ENCODE peak calls at places on chromosome 7, in seven cellular contexts. V is spleen, M is AG09309, B is mammary epithelial cell, U is breast epithelium, L is B cell, K is astrocyte. I is an unnamed sample.

GRCh38 chr7:1226155-1226901 is 6.3 kb upstream of the UNCX start:
- DNase-seq in L (no peak), V (no peak), M (no peak), U (no peak), B (no peak), K (no peak), I (no peak)

GRCh38 chr7:97555845-97556431 is 175.9 kb upstream of the TAC1 start:
- DNase-seq in V (no peak), K (no peak), B (no peak), U (no peak), M (no peak), L (no peak), I (no peak)

GRCh38 chr7:39271386-39271785 is 293.7 kb downstream of the POU6F2 start:
- DNase-seq in V (no peak), K (no peak), B (no peak), M (no peak), L (no peak), U (peak), I (no peak)

GRCh38 chr7:97179454-97180104 is 62.1 kb downstream of the SDHAF3 start:
- DNase-seq in M (peak), L (peak), B (peak), V (no peak), K (peak), U (no peak), I (peak)

GRCh38 chr7:38291117-38291647 is 17.7 kb upstream of the TARP start:
- DNase-seq in U (no peak), V (no peak), M (no peak), L (no peak), K (no peak), B (no peak), I (no peak)

GRCh38 chr7:64562246-64562620 is 638 bp downstream of the ZNF680 start:
- DNase-seq in V (no peak), U (no peak), L (no peak), B (no peak), M (no peak), K (peak), I (no peak)

GRCh38 chr7:139645572-139646523 is 122.4 kb downstream of the CLEC2L start:
- DNase-seq in M (peak), U (peak), L (peak), V (peak), K (peak), B (peak), I (peak)

GRCh38 chr7:86768967-86769760 is 125.5 kb downstream of the GRM3 start:
- DNase-seq in L (no peak), B (no peak), K (no peak), U (no peak), M (no peak), V (no peak), I (no peak)

GRCh38 chr7:103573479-103574058 is 127.6 kb upstream of the SLC26A5 start:
- DNase-seq in U (no peak), L (no peak), K (peak), M (peak), V (no peak), B (peak), I (no peak)

GRCh38 chr7:3832199-3832598 is 531.1 kb downstream of the SDK1 start:
- DNase-seq in U (no peak), V (no peak), B (no peak), L (no peak), M (no peak), K (no peak), I (no peak)

GRCh38 chr7:128892521-128893250 is 17.8 kb downstream of the KCP start:
- DNase-seq in K (no peak), L (no peak), M (no peak), V (peak), U (no peak), B (no peak), I (no peak)

GRCh38 chr7:32519763-32520162 is 24.5 kb downstream of the AVL9 start:
- DNase-seq in L (no peak), M (no peak), K (no peak), U (no peak), V (no peak), B (no peak), I (no peak)

GRCh38 chr7:82778021-82778420 is 334.4 kb upstream of the CACNA2D1 start:
- DNase-seq in V (no peak), L (no peak), K (peak), U (no peak), M (no peak), B (peak), I (no peak)

GRCh38 chr7:151459726-151460473 is 20.0 kb upstream of the CRYGN start:
- DNase-seq in L (no peak), B (peak), U (peak), M (peak), K (peak), V (no peak), I (no peak)

GRCh38 chr7:113392421-113392820 is 274.1 kb upstream of the SMIM30 start:
- DNase-seq in U (no peak), B (no peak), K (no peak), V (no peak), M (no peak), L (no peak), I (no peak)

GRCh38 chr7:134457166-134457565 is 1.7 kb downstream of the AKR1B1 start:
- DNase-seq in B (no peak), V (no peak), M (no peak), U (no peak), K (no peak), L (no peak), I (no peak)

GRCh38 chr7:151725844-151726770 is 150.8 kb downstream of the PRKAG2 start:
- DNase-seq in M (no peak), K (no peak), V (no peak), U (no peak), B (no peak), L (no peak), I (no peak)

GRCh38 chr7:30710669-30711068 is 28.4 kb upstream of the CRHR2 start:
- DNase-seq in M (no peak), L (no peak), B (no peak), K (no peak), V (no peak), U (no peak), I (no peak)

GRCh38 chr7:44713680-44714335 is 34.8 kb upstream of the ZMIZ2 start:
- DNase-seq in U (no peak), V (no peak), B (no peak), K (no peak), M (no peak), L (no peak), I (no peak)

GRCh38 chr7:29442146-29442545 is 121.5 kb upstream of the PRR15 start:
- DNase-seq in B (peak), K (peak), V (no peak), U (no peak), L (no peak), M (no peak), I (no peak)

GRCh38 chr7:141945356-141945755 is 1.4 kb downstream of the CLEC5A start:
- DNase-seq in K (no peak), B (peak), L (no peak), U (no peak), V (no peak), M (no peak), I (no peak)

GRCh38 chr7:50595538-50596102 is 30.4 kb upstream of the DDC start:
- DNase-seq in L (no peak), B (peak), K (peak), V (no peak), U (no peak), M (peak), I (no peak)

GRCh38 chr7:106824458-106824857 is 40.6 kb upstream of the PIK3CG start:
- DNase-seq in K (peak), U (no peak), L (no peak), M (no peak), B (peak), V (no peak), I (no peak)

GRCh38 chr7:91310829-91311460 is 46.7 kb downstream of the FZD1 start:
- DNase-seq in K (peak), M (peak), L (no peak), B (peak), U (no peak), V (no peak), I (no peak)

GRCh38 chr7:155193716-155194115 is 104.0 kb upstream of the INSIG1 start:
- DNase-seq in B (no peak), M (no peak), L (no peak), U (no peak), V (no peak), K (no peak), I (no peak)

GRCh38 chr7:151384776-151385625 is 24.8 kb downstream of the WDR86 start:
- DNase-seq in M (no peak), V (peak), L (no peak), B (no peak), U (no peak), K (no peak), I (no peak)

GRCh38 chr7:116218051-116218645 is 7.8 kb downstream of the TES start:
- DNase-seq in V (no peak), U (no peak), K (peak), L (no peak), M (peak), B (peak), I (no peak)

GRCh38 chr7:11858026-11858425 is 26.0 kb upstream of the THSD7A start:
- DNase-seq in L (no peak), B (no peak), V (no peak), U (no peak), M (no peak), K (no peak), I (no peak)

GRCh38 chr7:26179422-26179821 is 21.1 kb downstream of the HNRNPA2B1 start:
- DNase-seq in B (no peak), U (no peak), K (no peak), V (no peak), L (no peak), M (no peak), I (no peak)

GRCh38 chr7:30880090-30880704 is 31.5 kb upstream of the AQP1 start:
- DNase-seq in B (no peak), L (no peak), V (no peak), M (no peak), U (peak), K (no peak), I (no peak)

GRCh38 chr7:19392246-19392645 is 247.0 kb upstream of the FERD3L start:
- DNase-seq in V (no peak), B (peak), K (peak), M (peak), U (no peak), L (no peak), I (no peak)

GRCh38 chr7:26388256-26388655 is 96.6 kb downstream of the SNX10 start:
- DNase-seq in V (no peak), M (no peak), L (peak), B (no peak), K (no peak), U (no peak), I (no peak)

GRCh38 chr7:68265258-68265657 is 1268.6 kb downstream of the TYW1 start:
- DNase-seq in V (no peak), K (no peak), M (no peak), U (no peak), L (no peak), B (no peak), I (no peak)

GRCh38 chr7:18799899-18800298 is 304.4 kb downstream of the HDAC9 start:
- DNase-seq in L (no peak), M (no peak), B (no peak), K (no peak), V (no peak), U (no peak), I (no peak)

GRCh38 chr7:33243319-33243881 is 114.0 kb downstream of the BBS9 start:
- DNase-seq in L (no peak), K (peak), B (peak), V (no peak), M (peak), U (no peak), I (no peak)

GRCh38 chr7:28661826-28662225 is 249.5 kb downstream of the CREB5 start:
- DNase-seq in V (no peak), L (no peak), U (no peak), B (no peak), M (no peak), K (no peak), I (no peak)

GRCh38 chr7:38704041-38704547 is 72.9 kb upstream of the AMPH start:
- DNase-seq in V (no peak), B (no peak), L (no peak), M (no peak), U (no peak), K (no peak), I (no peak)

GRCh38 chr7:149872419-149873073 is 1.2 kb upstream of the ATP6V0E2 start:
- DNase-seq in V (no peak), U (peak), L (no peak), M (peak), B (peak), K (peak), I (no peak)

GRCh38 chr7:24945899-24946298 is 34.1 kb downstream of the OSBPL3 start:
- DNase-seq in L (no peak), U (no peak), B (no peak), M (no peak), V (no peak), K (no peak), I (no peak)
- TF ChIP-seq CTCF in L (no peak), U (no peak), B (peak), M (no peak), V (no peak), K (no peak), I (no peak)

DNA sequence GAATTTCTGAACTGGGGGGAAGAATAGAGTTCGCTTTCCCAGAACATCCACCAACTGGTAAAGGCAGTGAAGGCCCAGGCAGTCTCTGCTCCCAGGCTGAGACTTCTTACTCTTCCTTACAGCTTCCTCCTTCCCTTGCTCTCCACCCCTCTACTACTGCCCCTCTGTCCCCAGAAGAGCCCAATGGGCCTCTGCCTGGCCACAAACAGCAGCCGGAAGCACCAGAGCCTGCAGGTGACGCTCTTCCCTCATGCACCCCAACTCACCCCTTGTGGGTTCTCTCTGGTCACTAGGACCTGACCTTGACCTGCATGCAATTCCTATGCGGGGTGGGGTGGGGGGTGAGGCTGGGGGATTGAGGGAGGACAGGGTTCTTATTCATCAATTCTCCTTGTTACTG is 16.5 kb downstream of the FAM131B start:
- DNase-seq in L (no peak), U (no peak), K (no peak), V (no peak), B (no peak), M (no peak), I (no peak)
- TF ChIP-seq CTCF in L (no peak), U (no peak), K (no peak), V (no peak), B (no peak), M (no peak), I (no peak)

DNA sequence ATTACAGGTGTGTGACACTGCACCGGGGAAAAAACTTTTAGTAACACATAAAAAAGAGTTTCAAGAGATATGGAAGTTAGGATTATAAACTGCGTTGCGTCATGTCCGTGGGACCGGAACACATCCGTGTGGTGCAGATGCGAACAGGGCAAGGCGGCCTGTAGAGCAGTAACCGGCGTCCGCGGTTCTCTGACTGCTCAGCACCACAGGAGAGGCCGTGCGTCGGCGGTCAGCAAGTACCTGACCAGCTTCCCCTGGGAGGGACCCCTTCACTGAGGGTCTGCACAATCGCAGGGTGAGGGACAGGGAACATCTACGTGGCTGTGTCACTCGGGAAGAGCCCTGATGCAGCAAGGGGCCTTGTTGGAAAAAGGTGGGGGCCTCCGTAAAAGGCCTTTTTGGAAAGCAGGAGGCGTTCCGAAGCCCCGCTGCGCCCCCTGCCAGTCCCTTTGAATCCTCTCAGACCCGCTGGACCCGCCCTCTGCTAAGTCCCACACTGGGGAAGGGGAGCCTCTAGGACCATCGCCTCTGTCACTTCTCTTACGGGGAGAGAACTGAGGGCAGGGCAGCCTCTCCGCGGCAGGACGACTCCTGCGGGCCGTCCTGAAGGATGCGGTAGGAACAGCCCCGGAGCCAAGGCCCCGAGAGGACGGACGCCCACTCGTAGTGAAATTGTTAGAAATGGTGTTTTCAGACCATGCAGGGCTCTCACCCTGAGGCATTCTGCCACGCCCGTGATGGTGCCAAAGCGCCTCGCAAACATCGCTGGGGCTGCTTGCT is 771.6 kb upstream of the COBL start:
- DNase-seq in L (no peak), U (no peak), K (no peak), B (no peak), V (no peak), M (no peak), I (no peak)
- TF ChIP-seq CTCF in L (no peak), U (no peak), K (no peak), B (no peak), V (no peak), M (no peak), I (no peak)

DNA sequence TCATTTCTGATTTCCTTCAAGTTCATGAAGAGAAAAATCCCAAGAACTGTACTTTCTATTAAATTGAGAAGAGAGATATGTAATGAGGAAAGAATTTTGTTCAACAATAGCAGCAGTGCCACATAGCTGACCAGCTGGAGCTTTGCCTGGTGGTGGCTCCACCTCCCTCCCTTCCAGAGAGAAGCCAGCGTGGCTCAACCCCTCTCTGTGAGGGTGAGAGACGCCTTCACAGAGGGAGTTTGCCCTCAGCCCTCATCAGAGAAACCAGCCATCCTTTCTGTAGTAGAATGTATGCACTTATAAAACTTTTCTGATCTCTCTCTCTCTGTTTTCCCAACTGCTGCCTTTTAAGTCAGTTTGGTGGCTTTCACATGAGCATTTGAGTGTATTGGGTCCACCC is 20.5 kb upstream of the COL1A2 start:
- DNase-seq in M (peak), U (no peak), K (peak), V (no peak), L (no peak), B (peak), I (no peak)
- TF ChIP-seq CTCF in M (no peak), U (no peak), K (no peak), V (no peak), L (no peak), B (peak), I (no peak)

GRCh38 chr7:80133361-80134104 is 1.1 kb upstream of the GNAI1 start:
- DNase-seq in M (no peak), U (no peak), L (no peak), V (no peak), B (peak), K (no peak), I (no peak)
- TF ChIP-seq CTCF in M (peak), U (no peak), L (no peak), V (no peak), B (peak), K (no peak), I (no peak)

GRCh38 chr7:157192861-157193260 is 54.1 kb downstream of the UBE3C start:
- DNase-seq in B (no peak), L (no peak), V (no peak), U (no peak), K (no peak), M (no peak), I (no peak)
- TF ChIP-seq CTCF in B (no peak), L (no peak), V (no peak), U (no peak), K (no peak), M (no peak), I (no peak)

DNA sequence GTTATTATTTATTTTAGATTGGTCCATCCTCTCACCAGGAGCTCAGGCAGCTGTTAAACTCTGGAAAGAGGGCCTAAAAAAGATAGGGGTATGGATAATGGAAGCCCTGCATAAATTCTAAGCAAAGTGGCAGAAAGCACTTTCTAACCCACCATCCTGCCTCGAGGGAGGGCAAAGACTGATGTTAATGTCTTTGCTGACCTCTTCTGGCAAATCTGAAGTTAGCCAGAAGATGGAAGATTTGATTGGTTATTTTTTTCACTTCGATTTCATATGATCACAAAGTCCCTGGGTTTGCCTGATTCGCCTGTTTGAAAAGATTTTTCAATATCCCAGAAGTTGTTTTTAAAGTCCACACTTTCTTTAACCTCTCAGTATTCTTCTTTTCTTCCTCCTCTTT is 24.8 kb downstream of the OR9A2 start:
- DNase-seq in K (no peak), L (no peak), M (no peak), U (no peak), V (no peak), B (peak), I (no peak)
- TF ChIP-seq CTCF in K (peak), L (peak), M (peak), U (no peak), V (no peak), B (peak), I (no peak)

GRCh38 chr7:137304624-137305235 is 38.8 kb downstream of the PTN start:
- DNase-seq in B (no peak), U (no peak), K (peak), L (no peak), M (no peak), V (no peak), I (no peak)
- TF ChIP-seq CTCF in B (no peak), U (no peak), K (no peak), L (no peak), M (no peak), V (no peak), I (no peak)

GRCh38 chr7:92833766-92834605 is 2.4 kb downstream of the CDK6 start:
- DNase-seq in B (peak), L (peak), U (peak), K (peak), V (peak), M (no peak), I (peak)
- TF ChIP-seq CTCF in B (peak), L (no peak), U (peak), K (no peak), V (no peak), M (peak), I (no peak)

GRCh38 chr7:2660359-2661095 is 27.5 kb upstream of the AMZ1 start:
- DNase-seq in U (no peak), M (no peak), V (peak), B (no peak), L (no peak), K (no peak), I (no peak)
- TF ChIP-seq CTCF in U (no peak), M (peak), V (no peak), B (peak), L (no peak), K (peak), I (no peak)